ENCODE peak calls at places on chromosomes 2 and 18, in six cellular contexts. M is WTC11, G is activated B cell treated with CpG ODN at 0.5 μM for 24 hours, U is body of pancreas, X is tibial artery, E is heart left ventricle. O is an unnamed sample.

GRCh38 chr18:74699455-74699854 is 101.8 kb downstream of the ZNF407 start:
- DNase-seq in M (no peak), G (no peak), U (no peak), X (no peak), E (no peak), O (no peak)

GRCh38 chr2:101249826-101250225 is 2.9 kb upstream of the CNOT11 start:
- DNase-seq in M (peak), G (no peak), U (no peak), X (no peak), E (no peak), O (no peak)

GRCh38 chr2:150466770-150467640 is 20.5 kb downstream of the RND3 start:
- DNase-seq in M (no peak), G (no peak), U (no peak), X (no peak), E (no peak), O (no peak)

GRCh38 chr18:3596324-3597158 is 146.6 kb downstream of the TGIF1 start:
- DNase-seq in M (no peak), G (peak), U (no peak), X (no peak), E (peak), O (no peak)

GRCh38 chr2:65075605-65076344 is 19.6 kb downstream of the CEP68 start:
- DNase-seq in M (peak), G (no peak), U (no peak), X (no peak), E (peak), O (no peak)

GRCh38 chr2:71498261-71498701 is 44.9 kb downstream of the DYSF start:
- DNase-seq in M (no peak), G (no peak), U (no peak), X (peak), E (no peak), O (no peak)

GRCh38 chr2:137969418-137969765 is 5.1 kb downstream of the HNMT start:
- DNase-seq in M (no peak), G (no peak), U (peak), X (no peak), E (no peak), O (no peak)

GRCh38 chr2:16014041-16014787 is 73.9 kb downstream of the MYCN start:
- DNase-seq in M (no peak), G (no peak), U (no peak), X (no peak), E (peak), O (no peak)

GRCh38 chr2:227697013-227697412 is 20.8 kb downstream of the SLC19A3 start:
- DNase-seq in M (no peak), G (no peak), U (no peak), X (no peak), E (no peak), O (no peak)

GRCh38 chr18:21406111-21406510 is 164.1 kb downstream of the GREB1L start:
- DNase-seq in M (no peak), G (no peak), U (no peak), X (no peak), E (no peak), O (no peak)

GRCh38 chr18:4125246-4125938 is 329.7 kb downstream of the DLGAP1 start:
- DNase-seq in M (no peak), G (no peak), U (no peak), X (no peak), E (peak), O (no peak)

GRCh38 chr2:134406311-134406710 is 152.4 kb downstream of the MGAT5 start:
- DNase-seq in M (no peak), G (no peak), U (no peak), X (no peak), E (no peak), O (no peak)

GRCh38 chr18:2978626-2979025 is 34.3 kb downstream of the LPIN2 start:
- DNase-seq in M (no peak), G (no peak), U (no peak), X (peak), E (no peak), O (no peak)

GRCh38 chr18:43234889-43235288 is 42.4 kb downstream of the SYT4 start:
- DNase-seq in M (no peak), G (no peak), U (no peak), X (no peak), E (no peak), O (no peak)

GRCh38 chr2:75403991-75404428 is 156.7 kb downstream of the EVA1A start:
- DNase-seq in M (no peak), G (no peak), U (no peak), X (no peak), E (no peak), O (no peak)

GRCh38 chr2:61537590-61538178 is 472 bp downstream of the XPO1 start:
- DNase-seq in M (peak), G (no peak), U (no peak), X (no peak), E (no peak), O (no peak)

GRCh38 chr2:199739413-199740110 is 111.4 kb downstream of the FTCDNL1 start:
- DNase-seq in M (peak), G (peak), U (peak), X (peak), E (peak), O (peak)

GRCh38 chr2:217775920-217776503 is 226.8 kb downstream of the TNS1 start:
- DNase-seq in M (no peak), G (no peak), U (no peak), X (no peak), E (no peak), O (no peak)

GRCh38 chr2:71154798-71155197 is 24.4 kb downstream of the MPHOSPH10 start:
- DNase-seq in M (peak), G (no peak), U (no peak), X (no peak), E (no peak), O (no peak)

GRCh38 chr2:159942149-159942548 is 120.3 kb downstream of the PLA2R1 start:
- DNase-seq in M (no peak), G (no peak), U (no peak), X (no peak), E (no peak), O (no peak)

GRCh38 chr18:35549515-35549914 is 32.0 kb upstream of the GALNT1 start:
- DNase-seq in M (no peak), G (no peak), U (no peak), X (no peak), E (no peak), O (no peak)

GRCh38 chr18:40529478-40529877 is 1425.6 kb upstream of the PIK3C3 start:
- DNase-seq in M (no peak), G (no peak), U (no peak), X (no peak), E (no peak), O (no peak)
- TF ChIP-seq CTCF in M (peak), G (no peak), U (no peak), X (no peak), E (no peak), O (peak)

DNA sequence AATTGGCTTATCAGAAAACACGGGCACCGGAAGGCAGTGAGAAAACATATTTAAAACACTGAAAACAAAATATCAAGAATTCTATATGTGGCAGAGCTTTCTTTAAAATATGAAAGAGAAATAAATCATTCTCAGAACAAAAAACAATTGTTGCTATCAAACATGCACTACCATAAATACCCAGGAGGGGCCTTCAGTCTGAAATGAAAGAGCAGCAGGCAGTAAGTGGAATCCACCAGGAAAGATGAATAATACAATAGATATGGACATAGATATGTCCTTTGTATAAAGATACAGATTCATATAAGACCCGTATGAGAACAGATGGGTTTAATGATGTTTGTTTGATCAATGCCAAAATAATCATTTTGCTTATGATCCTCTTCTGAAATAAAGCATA is 142.0 kb downstream of the TMEM18 start:
- DNase-seq in M (no peak), G (no peak), U (no peak), X (no peak), E (no peak), O (no peak)
- TF ChIP-seq CTCF in M (no peak), G (no peak), U (no peak), X (no peak), E (no peak), O (peak)

GRCh38 chr2:207674826-207675225 is 36.6 kb upstream of the CCNYL1 start:
- DNase-seq in M (no peak), G (no peak), U (no peak), X (no peak), E (no peak), O (no peak)
- TF ChIP-seq CTCF in M (no peak), G (no peak), U (no peak), X (no peak), E (no peak), O (no peak)

GRCh38 chr2:169767243-169767888 is 31.3 kb upstream of the SSB start:
- DNase-seq in M (peak), G (no peak), U (peak), X (no peak), E (peak), O (no peak)
- TF ChIP-seq CTCF in M (peak), G (no peak), U (peak), X (peak), E (peak), O (peak)

DNA sequence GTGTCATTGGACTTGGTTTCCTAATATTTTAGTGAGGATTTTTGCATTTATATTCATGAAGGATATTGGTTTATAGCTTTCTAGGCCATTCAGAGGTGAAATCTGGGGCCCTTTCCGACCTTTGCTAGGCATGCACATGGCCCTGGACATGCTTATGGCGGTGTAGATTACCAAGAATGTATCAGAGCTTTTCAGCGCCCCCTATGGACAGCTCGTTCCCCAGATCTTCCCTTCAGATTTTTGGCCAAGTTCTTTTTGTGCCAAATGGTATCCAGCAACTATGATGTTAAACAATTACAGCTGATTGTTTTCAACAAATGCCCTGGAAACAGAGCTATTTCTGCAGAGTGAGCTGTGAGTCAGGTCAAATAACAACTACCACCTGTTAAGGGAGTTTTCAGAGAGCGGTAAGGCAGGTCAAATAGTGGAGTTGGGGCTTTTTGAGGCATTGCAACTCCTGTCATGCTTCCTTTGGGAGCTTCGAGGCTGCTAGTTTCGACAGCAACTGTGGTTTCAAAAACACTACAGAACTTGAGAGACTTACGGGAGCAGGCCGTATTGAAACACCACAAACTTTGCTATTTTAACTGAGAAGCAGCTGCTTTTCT is 188.3 kb downstream of the ZNF516 start:
- DNase-seq in M (peak), G (no peak), U (no peak), X (no peak), E (no peak), O (no peak)
- TF ChIP-seq CTCF in M (peak), G (no peak), U (no peak), X (no peak), E (no peak), O (no peak)

O was measured in progenitor cell of endocrine pancreas.